ENCODE peak calls at places on chromosomes 12 and 14, in nine cellular contexts. M is keratinocyte; C is NCI-H345; X is aorta; A is EL; G is lower leg skin; R is stimulated activated CD8-positive, alpha-beta memory T cell treated with anti-CD3 and anti-CD28 coated beads, Interleukin-15, amount 100 ng/mL, for 24 hours; Y is cardiac fibroblast; Z is small intestine. Q is an unnamed sample.

GRCh38 chr14:76947838-76948184 is 80.7 kb downstream of the IRF2BPL start:
- DNase-seq in C (no peak), Z (no peak), M (no peak), A (no peak), R (no peak), Y (no peak), X (no peak), G (no peak), Q (no peak)

GRCh38 chr14:101559250-101559623 is 2.1 kb upstream of the DIO3 start:
- DNase-seq in Y (no peak), Z (no peak), C (no peak), R (no peak), M (no peak), G (no peak), A (no peak), X (no peak), Q (no peak)

GRCh38 chr14:50520947-50521815 is 11.2 kb downstream of the MAP4K5 start:
- DNase-seq in Y (peak), X (no peak), R (no peak), A (peak), G (peak), M (peak), C (no peak), Z (peak), Q (no peak)

GRCh38 chr12:13362260-13362841 is 165.8 kb downstream of the EMP1 start:
- DNase-seq in C (peak), A (peak), Y (peak), R (peak), M (no peak), Z (peak), X (peak), G (no peak), Q (peak)

GRCh38 chr14:50801706-50802105 is 29.3 kb downstream of the NIN start:
- DNase-seq in Y (peak), C (no peak), Z (no peak), A (peak), X (no peak), M (no peak), G (no peak), R (no peak), Q (no peak)

GRCh38 chr14:20690848-20691640 is 2.5 kb downstream of the ANG start:
- DNase-seq in C (peak), Z (peak), A (peak), X (no peak), M (no peak), Y (peak), R (no peak), G (peak), Q (peak)

GRCh38 chr12:49014547-49014946 is 4.0 kb downstream of the PRKAG1 start:
- DNase-seq in Z (no peak), C (no peak), X (no peak), G (no peak), Y (peak), A (peak), M (no peak), R (no peak), Q (no peak)

GRCh38 chr12:51262758-51263177 is 7.4 kb downstream of the SMAGP start:
- DNase-seq in M (no peak), Y (peak), A (peak), R (no peak), G (no peak), Z (peak), X (no peak), C (no peak), Q (no peak)

GRCh38 chr12:50611021-50611420 is 106.2 kb downstream of the DIP2B start:
- DNase-seq in M (no peak), Y (no peak), G (no peak), X (no peak), C (no peak), A (no peak), R (no peak), Z (no peak), Q (no peak)

GRCh38 chr12:101877816-101878811 is 734 bp downstream of the DRAM1 start:
- DNase-seq in G (no peak), A (peak), C (no peak), X (no peak), Y (peak), R (no peak), Z (peak), M (no peak), Q (no peak)

GRCh38 chr12:109863961-109864712 is 16.2 kb downstream of the GLTP start:
- DNase-seq in Z (peak), A (peak), Y (peak), R (no peak), X (no peak), M (no peak), G (no peak), C (no peak), Q (no peak)

GRCh38 chr12:69898236-69898635 is 73.2 kb downstream of the MYRFL start:
- DNase-seq in G (no peak), R (no peak), A (peak), C (no peak), Z (no peak), M (no peak), Y (peak), X (no peak), Q (no peak)

GRCh38 chr12:87820524-87821194 is 208.5 kb downstream of the C12orf50 start:
- DNase-seq in R (no peak), Z (no peak), G (no peak), X (no peak), C (no peak), A (peak), Y (peak), M (peak), Q (no peak)

GRCh38 chr14:55673048-55673447 is 93.0 kb downstream of the KTN1 start:
- DNase-seq in A (no peak), Z (no peak), R (no peak), M (no peak), G (no peak), X (no peak), C (no peak), Y (no peak), Q (no peak)

GRCh38 chr12:13147688-13148531 is 44.4 kb upstream of the GSG1 start:
- DNase-seq in R (no peak), C (no peak), Y (no peak), X (no peak), Z (no peak), M (no peak), G (no peak), A (no peak), Q (no peak)

GRCh38 chr12:91506461-91506860 is 323.8 kb upstream of the DCN start:
- DNase-seq in X (no peak), A (no peak), Y (no peak), M (no peak), G (no peak), C (no peak), R (no peak), Z (no peak), Q (no peak)

GRCh38 chr12:107607464-107608392 is 77.9 kb upstream of the PWP1 start:
- DNase-seq in X (peak), Z (peak), A (peak), R (peak), Y (peak), C (peak), M (peak), G (peak), Q (peak)

GRCh38 chr14:85273099-85273677 is 256.8 kb upstream of the FLRT2 start:
- DNase-seq in R (no peak), X (no peak), Y (no peak), Z (no peak), C (no peak), A (no peak), G (no peak), M (no peak), Q (no peak)